ENCODE peak calls at places on chromosomes 7 and 10, in ten cellular contexts. H, X, V, E, B, L, W, R, S and I are unnamed samples.

GRCh38 chr7:150966002-150966401 is 12.1 kb downstream of the KCNH2 start:
- DNase-seq in B (no peak), H (no peak), W (no peak), S (no peak), R (no peak), E (peak), X (no peak), V (no peak), L (no peak), I (no peak)

GRCh38 chr10:78214931-78215330 is 181.3 kb downstream of the RPS24 start:
- DNase-seq in V (no peak), X (no peak), S (no peak), E (no peak), W (no peak), B (no peak), R (no peak), L (no peak), H (no peak), I (no peak)

GRCh38 chr7:93551063-93551895 is 23.2 kb downstream of the CALCR start:
- DNase-seq in B (peak), S (peak), H (peak), W (no peak), V (no peak), L (no peak), X (no peak), R (peak), E (peak), I (no peak)

GRCh38 chr10:58335306-58336005 is 650 bp downstream of the UBE2D1 start:
- DNase-seq in V (peak), B (no peak), R (peak), S (peak), H (no peak), E (peak), L (no peak), X (no peak), W (no peak), I (no peak)

GRCh38 chr7:156261581-156261980 is 379.0 kb upstream of the RNF32 start:
- DNase-seq in W (no peak), V (no peak), B (no peak), R (no peak), E (no peak), X (no peak), L (no peak), S (no peak), H (no peak), I (no peak)

GRCh38 chr7:3859436-3859835 is 558.4 kb downstream of the SDK1 start:
- DNase-seq in L (no peak), B (no peak), E (no peak), R (no peak), S (no peak), X (no peak), V (no peak), W (no peak), H (no peak), I (no peak)

GRCh38 chr7:105015631-105015965 is 1.6 kb downstream of the KMT2E start:
- DNase-seq in B (no peak), S (peak), E (peak), X (no peak), W (no peak), R (peak), H (no peak), V (peak), L (no peak), I (no peak)

GRCh38 chr7:94288091-94288490 is 106.6 kb upstream of the COL1A2 start:
- DNase-seq in S (no peak), B (no peak), R (no peak), V (no peak), W (no peak), L (no peak), X (no peak), H (no peak), E (no peak), I (no peak)

GRCh38 chr7:21041666-21042065 is 255.0 kb upstream of the SP8 start:
- DNase-seq in B (no peak), H (no peak), R (no peak), S (no peak), W (no peak), E (no peak), V (no peak), L (no peak), X (no peak), I (no peak)

GRCh38 chr10:87860156-87860795 is 3.1 kb downstream of the KLLN start:
- DNase-seq in B (peak), H (peak), W (no peak), V (no peak), L (no peak), X (no peak), E (peak), R (peak), S (peak), I (no peak)

GRCh38 chr7:74040101-74040790 is 12.3 kb downstream of the ELN start:
- DNase-seq in X (no peak), L (no peak), V (no peak), S (no peak), B (peak), H (no peak), R (no peak), E (no peak), W (no peak), I (no peak)

GRCh38 chr10:17101910-17102266 is 27.7 kb downstream of the CUBN start:
- DNase-seq in X (no peak), W (no peak), S (no peak), E (no peak), R (no peak), V (no peak), B (no peak), L (no peak), H (no peak), I (no peak)

GRCh38 chr10:16612148-16612742 is 90.6 kb upstream of the C1QL3 start:
- DNase-seq in E (peak), R (no peak), V (no peak), L (no peak), B (no peak), S (peak), H (no peak), X (no peak), W (no peak), I (peak)

GRCh38 chr10:127277063-127277462 is 80.7 kb upstream of the INSYN2A start:
- DNase-seq in E (no peak), V (no peak), H (no peak), S (no peak), R (no peak), L (no peak), X (no peak), B (no peak), W (no peak), I (no peak)

GRCh38 chr7:117446220-117446815 is 19.0 kb upstream of the ASZ1 start:
- DNase-seq in W (no peak), B (no peak), H (no peak), V (no peak), R (peak), L (no peak), E (no peak), X (no peak), S (no peak), I (no peak)

GRCh38 chr10:18719811-18720210 is 60.6 kb downstream of the ARL5B start:
- DNase-seq in B (no peak), S (no peak), E (no peak), R (no peak), X (no peak), L (no peak), V (no peak), H (no peak), W (no peak), I (no peak)

GRCh38 chr7:7159063-7159645 is 23.2 kb upstream of the C1GALT1 start:
- DNase-seq in X (no peak), H (no peak), E (peak), R (no peak), W (no peak), S (no peak), V (no peak), L (no peak), B (no peak), I (no peak)

GRCh38 chr7:94590526-94591162 is 65.3 kb downstream of the SGCE start:
- DNase-seq in H (no peak), B (no peak), V (no peak), L (no peak), W (no peak), R (no peak), S (no peak), E (peak), X (no peak), I (no peak)

GRCh38 chr7:134811798-134812197 is 32.4 kb downstream of the CALD1 start:
- DNase-seq in E (peak), S (no peak), X (no peak), H (no peak), W (no peak), V (no peak), R (no peak), B (no peak), L (no peak), I (no peak)

GRCh38 chr7:156307193-156307592 is 333.4 kb upstream of the RNF32 start:
- DNase-seq in X (no peak), S (no peak), E (no peak), R (no peak), B (no peak), W (no peak), V (no peak), H (no peak), L (no peak), I (no peak)

GRCh38 chr10:87658858-87659555 is 671 bp upstream of the PAPSS2 start:
- DNase-seq in R (no peak), V (no peak), S (no peak), E (peak), L (no peak), X (no peak), H (no peak), B (no peak), W (no peak), I (peak)

GRCh38 chr7:133545613-133546012 is 292.7 kb downstream of the EXOC4 start:
- DNase-seq in S (no peak), W (no peak), V (no peak), L (no peak), H (no peak), X (no peak), R (no peak), B (no peak), E (no peak), I (no peak)

GRCh38 chr7:80764132-80764531 is 125.7 kb downstream of the CD36 start:
- DNase-seq in V (no peak), R (no peak), X (no peak), L (no peak), S (no peak), W (no peak), B (no peak), H (no peak), E (no peak), I (no peak)

GRCh38 chr10:34526186-34526585 is 288.9 kb downstream of the PARD3 start:
- DNase-seq in X (no peak), R (no peak), S (no peak), V (no peak), L (no peak), E (peak), B (no peak), W (no peak), H (no peak), I (no peak)

GRCh38 chr7:43513236-43513635 is 69.7 kb upstream of the STK17A start:
- DNase-seq in X (no peak), E (peak), W (peak), V (no peak), B (no peak), H (no peak), R (no peak), L (no peak), S (no peak), I (no peak)

GRCh38 chr7:124718032-124718766 is 47.4 kb downstream of the GPR37 start:
- DNase-seq in E (no peak), L (no peak), H (no peak), V (no peak), S (no peak), X (no peak), B (no peak), R (no peak), W (no peak), I (no peak)

GRCh38 chr7:138001529-138002095 is at the start of gene CREB3L2:
- DNase-seq in B (no peak), R (peak), E (no peak), W (peak), H (no peak), L (no peak), X (no peak), V (peak), S (peak), I (peak)

GRCh38 chr10:103553743-103554487 is 60.4 kb downstream of the NEURL1 start:
- DNase-seq in S (no peak), L (no peak), V (no peak), W (peak), H (no peak), X (no peak), R (no peak), B (no peak), E (no peak), I (no peak)

DNA sequence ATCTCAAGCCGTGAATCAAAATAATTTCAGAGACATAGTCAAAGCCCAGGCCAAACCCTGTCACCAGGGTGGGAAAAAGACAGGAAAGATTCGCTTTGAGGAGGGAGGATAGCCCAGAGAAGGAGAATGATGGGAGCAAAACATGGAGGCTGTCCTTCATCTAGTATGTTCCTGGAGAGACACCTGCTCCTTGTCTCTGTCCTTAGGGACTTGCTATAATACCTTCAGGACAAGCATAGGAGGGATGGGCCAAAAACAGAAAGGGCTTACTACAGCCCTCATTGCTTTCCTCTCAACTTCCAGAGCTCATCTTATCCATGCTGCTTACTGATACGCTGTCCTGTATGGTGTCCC is 593.7 kb downstream of the LRMDA start:
- DNase-seq in E (no peak), W (no peak), V (no peak), R (no peak), H (no peak), X (no peak), L (no peak), B (no peak), S (no peak), I (no peak)
- TF ChIP-seq CTCF in E (no peak), W (no peak), V (no peak), R (no peak), H (no peak), X (no peak), L (no peak), B (no peak), S (no peak), I (no peak)

DNA sequence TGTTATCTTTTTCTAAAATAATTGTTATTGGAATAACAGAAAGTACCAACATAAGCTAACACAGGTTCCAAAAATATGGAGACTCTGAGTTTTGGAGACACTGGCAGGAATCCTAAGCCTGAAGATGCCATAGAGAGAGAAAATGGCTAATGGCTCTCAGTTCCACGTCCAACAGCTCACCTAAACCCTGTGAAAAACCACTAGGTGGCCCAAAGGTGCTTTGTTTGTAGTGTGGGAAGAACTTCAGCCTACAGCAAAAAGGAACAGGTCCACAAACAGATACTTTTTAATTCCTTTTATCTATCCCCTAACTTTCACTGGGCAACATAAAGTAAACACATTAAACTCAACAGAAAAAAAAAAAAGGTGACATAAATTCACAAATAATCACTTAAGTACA is 272.3 kb downstream of the SEMA3D start:
- DNase-seq in E (no peak), V (no peak), W (no peak), X (no peak), B (no peak), S (no peak), H (no peak), R (no peak), L (no peak), I (no peak)
- TF ChIP-seq CTCF in E (no peak), V (no peak), W (no peak), X (no peak), B (no peak), S (no peak), H (no peak), R (no peak), L (no peak), I (no peak)

GRCh38 chr7:92523110-92523509 is 5.2 kb downstream of the PEX1 start:
- DNase-seq in V (no peak), X (no peak), H (no peak), S (no peak), W (no peak), B (no peak), L (no peak), R (no peak), E (no peak), I (no peak)

GRCh38 chr7:92528958-92529264 is 316 bp downstream of the RBM48 start:
- DNase-seq in V (no peak), W (no peak), X (no peak), S (no peak), B (no peak), H (no peak), R (no peak), L (no peak), E (no peak), I (no peak)

GRCh38 chr7:92528188-92528957 is at the start of the genes PEX1 and RBM48:
- DNase-seq in V (peak), S (peak), B (peak), W (peak), R (peak), X (peak), L (peak), E (peak), H (peak), I (peak)

GRCh38 chr7:92527300-92528187 is 776 bp downstream of the PEX1 start:
- DNase-seq in W (no peak), H (no peak), X (peak), E (peak), V (peak), L (peak), R (peak), S (peak), B (peak), I (peak)
- TF ChIP-seq CTCF in W (no peak), H (peak), X (no peak), E (peak), V (peak), L (no peak), R (no peak), S (no peak), B (no peak), I (no peak)

GRCh38 chr10:101011517-101012423 is 12.2 kb downstream of the LZTS2 start:
- DNase-seq in B (no peak), V (no peak), H (no peak), L (no peak), S (peak), E (no peak), R (no peak), W (no peak), X (no peak), I (no peak)
- TF ChIP-seq CTCF in B (peak), V (no peak), H (peak), L (no peak), S (peak), E (peak), R (no peak), W (peak), X (no peak), I (no peak)

GRCh38 chr10:14581553-14581952 is 193.1 kb downstream of the FAM107B start:
- DNase-seq in V (no peak), W (no peak), H (no peak), L (no peak), B (no peak), S (no peak), X (no peak), E (no peak), R (no peak), I (no peak)
- TF ChIP-seq CTCF in V (no peak), W (no peak), H (no peak), L (no peak), B (no peak), S (no peak), X (no peak), E (no peak), R (no peak), I (no peak)

DNA sequence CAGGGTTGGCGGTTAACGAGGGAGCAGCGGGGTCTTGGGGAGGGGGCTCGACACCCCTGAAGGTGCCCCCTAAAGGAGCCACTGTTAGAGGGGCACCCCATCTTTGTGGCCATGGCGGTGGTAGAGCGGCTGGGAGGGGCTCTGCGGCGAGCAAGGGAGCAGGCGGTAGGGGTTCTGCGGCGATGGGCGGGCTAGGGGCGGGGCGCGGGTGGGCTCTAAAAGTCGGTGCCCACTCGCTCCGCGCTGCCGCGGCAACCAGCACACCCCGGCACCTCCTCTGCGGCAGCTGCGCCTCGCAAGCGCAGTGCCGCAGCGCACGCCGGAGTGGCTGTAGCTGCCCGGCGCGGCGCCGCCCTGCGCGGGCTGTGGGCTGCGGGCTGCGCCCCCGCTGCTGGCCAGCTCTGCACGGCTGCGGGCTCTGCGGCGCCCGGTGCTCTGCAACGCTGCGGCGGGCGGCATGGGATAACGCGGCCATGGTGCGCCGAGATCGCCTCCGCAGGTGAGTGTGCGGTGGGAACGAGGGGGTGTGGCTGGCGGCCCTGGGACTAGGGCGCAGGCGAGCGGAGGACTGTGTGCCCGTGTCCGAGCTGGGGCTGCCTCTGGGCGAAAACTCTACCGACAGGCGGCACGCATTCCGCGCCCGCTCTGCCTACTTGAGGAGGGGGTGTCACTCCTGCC is at the start of gene MEST:
- DNase-seq in L (peak), E (peak), H (no peak), X (no peak), S (peak), W (peak), V (no peak), R (peak), B (no peak), I (no peak)
- TF ChIP-seq CTCF in L (no peak), E (no peak), H (no peak), X (no peak), S (no peak), W (no peak), V (no peak), R (no peak), B (no peak), I (no peak)

DNA sequence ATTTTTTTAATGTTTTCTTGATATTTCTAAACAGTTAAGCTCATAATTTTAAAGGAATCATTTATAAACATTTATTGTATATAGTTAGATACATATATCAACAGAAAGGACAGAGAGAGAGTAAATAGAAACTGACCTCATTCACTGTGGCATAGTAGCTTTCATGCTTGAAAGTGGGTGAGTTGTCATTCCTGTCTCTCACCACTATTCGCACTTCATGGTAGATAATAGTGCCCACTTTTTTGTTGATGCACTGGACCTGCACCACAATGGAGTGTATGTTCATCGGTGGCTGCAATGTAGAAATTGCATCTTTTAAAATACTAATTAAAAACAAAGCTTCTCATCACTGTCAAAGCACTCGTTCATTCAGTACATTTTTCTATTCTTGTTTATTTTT is 432.0 kb downstream of the PCDH15 start:
- DNase-seq in R (no peak), X (no peak), H (no peak), B (no peak), E (no peak), S (no peak), L (no peak), W (no peak), V (no peak), I (no peak)
- TF ChIP-seq CTCF in R (no peak), X (no peak), H (no peak), B (no peak), E (no peak), S (no peak), L (no peak), W (peak), V (no peak), I (no peak)